ENCODE peak calls at places on chromosomes 6 and 20, in six cellular contexts. F is psoas muscle; A is pancreas; L is epithelial cell of esophagus; W is CD4-positive, alpha-beta T cell; T is nephron progenitor cell. D is an unnamed sample.

GRCh38 chr6:133549252-133549925 is 308.2 kb downstream of the EYA4 start:
- DNase-seq in F (no peak), A (no peak), L (no peak), W (no peak), T (peak; percentile 30), D (no peak)

GRCh38 chr20:20711413-20711812 is 1.0 kb downstream of the RALGAPA2 start:
- DNase-seq in F (no peak), A (no peak), L (peak; percentile 17), W (peak; percentile 9), T (no peak), D (no peak)

GRCh38 chr20:36094497-36094896 is 60.0 kb upstream of the EPB41L1 start:
- DNase-seq in F (no peak), A (no peak), L (no peak), W (no peak), T (no peak), D (no peak)

GRCh38 chr6:100968934-100969333 is 87.8 kb upstream of the ASCC3 start:
- DNase-seq in F (no peak), A (no peak), L (no peak), W (no peak), T (no peak), D (no peak)

GRCh38 chr6:101208152-101208551 is 185.4 kb upstream of the GRIK2 start:
- DNase-seq in F (no peak), A (no peak), L (no peak), W (no peak), T (no peak), D (no peak)

GRCh38 chr20:53631909-53632662 is 38.4 kb upstream of the ZNF217 start:
- DNase-seq in F (no peak), A (no peak), L (no peak), W (no peak), T (no peak), D (no peak)

GRCh38 chr6:164827537-164827936 is 481.9 kb downstream of the C6orf118 start:
- DNase-seq in F (no peak), A (no peak), L (no peak), W (no peak), T (no peak), D (no peak)

GRCh38 chr20:64169089-64169560 is 4.9 kb downstream of the MYT1 start:
- DNase-seq in F (no peak), A (no peak), L (no peak), W (no peak), T (no peak), D (no peak)

GRCh38 chr6:15510536-15511247 is 152.1 kb downstream of the DTNBP1 start:
- DNase-seq in F (peak; percentile 60), A (no peak), L (no peak), W (no peak), T (no peak), D (no peak)

GRCh38 chr6:139763468-139764214 is 389.2 kb upstream of the CITED2 start:
- DNase-seq in F (no peak), A (no peak), L (no peak), W (no peak), T (no peak), D (no peak)

GRCh38 chr6:11069760-11070159 is 23.9 kb upstream of the SMIM13 start:
- DNase-seq in F (no peak), A (no peak), L (peak; percentile 65), W (no peak), T (no peak), D (no peak)

GRCh38 chr20:57087102-57087501 is 179.3 kb downstream of the BMP7 start:
- DNase-seq in F (no peak), A (no peak), L (peak; percentile 2), W (no peak), T (no peak), D (no peak)

GRCh38 chr6:5098501-5099270 is 13.5 kb downstream of the PPP1R3G start:
- DNase-seq in F (no peak), A (no peak), L (no peak), W (no peak), T (no peak), D (no peak)

GRCh38 chr6:104943781-104944180 is 13.1 kb upstream of the LIN28B start:
- DNase-seq in F (no peak), A (no peak), L (peak; percentile 53), W (no peak), T (peak; percentile 65), D (no peak)

GRCh38 chr6:20137837-20138236 is 74.4 kb downstream of the MBOAT1 start:
- DNase-seq in F (no peak), A (no peak), L (no peak), W (no peak), T (no peak), D (no peak)

DNA sequence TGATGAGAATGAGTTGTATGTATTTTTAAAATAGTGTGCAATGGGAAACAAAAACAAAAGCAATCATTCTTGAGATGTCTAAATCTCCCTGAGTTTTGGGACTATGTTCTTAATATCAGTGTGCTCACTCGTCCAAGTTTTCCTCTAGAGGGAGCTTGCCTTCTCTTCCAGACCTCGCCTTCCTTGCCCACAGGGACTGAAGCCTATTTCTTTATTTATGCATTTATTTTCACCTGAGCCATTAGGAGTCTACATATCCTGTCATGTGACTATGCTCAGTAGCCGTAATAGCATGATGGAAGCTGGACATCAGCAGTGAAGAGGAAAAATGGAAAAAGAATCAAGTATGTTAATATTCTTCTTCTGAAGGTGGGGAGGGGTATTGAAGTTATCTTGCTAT is 131.2 kb downstream of the SH3BGRL2 start:
- DNase-seq in F (no peak), A (no peak), L (peak; percentile 22), W (no peak), T (no peak), D (no peak)
- TF ChIP-seq CTCF in F (no peak), A (no peak), L (peak; percentile 54), W (no peak), T (peak; percentile 18), D (peak; percentile 18)

DNA sequence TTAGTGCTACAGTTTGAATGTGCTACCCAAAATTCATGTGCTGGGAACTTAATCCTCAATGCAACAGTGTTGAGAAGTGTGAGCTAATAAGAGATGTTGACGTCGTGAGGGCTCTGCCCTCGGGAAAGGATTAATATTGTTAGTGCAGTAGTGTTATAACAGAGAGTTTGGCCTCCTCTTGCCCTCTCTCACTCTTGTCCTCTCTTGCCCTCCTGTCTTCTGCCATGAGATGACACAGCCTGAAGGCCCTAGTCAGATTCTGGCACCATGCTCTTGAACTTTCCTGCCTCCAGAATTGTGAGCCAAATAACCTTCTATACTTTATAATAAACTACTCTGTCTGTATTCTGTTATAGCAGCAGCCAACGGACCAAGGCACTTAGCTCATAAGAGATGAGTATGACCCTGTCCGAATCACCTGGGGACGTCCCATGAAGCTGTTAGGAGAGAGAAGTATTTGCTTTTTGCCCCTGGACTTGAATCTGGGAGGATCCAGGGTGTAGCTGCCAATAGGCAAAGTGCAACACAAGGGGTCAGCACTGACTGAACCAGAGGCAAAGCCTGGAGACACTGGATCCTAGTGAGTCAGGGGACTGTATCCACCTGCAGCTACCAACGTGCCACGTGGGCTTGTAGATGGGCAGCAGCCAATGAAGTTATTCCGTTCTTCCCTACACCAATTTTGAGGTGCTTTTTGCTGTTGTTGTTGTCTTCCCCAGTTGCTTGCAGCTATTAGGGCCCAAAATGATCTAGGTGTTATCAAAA is 233.7 kb downstream of the THBS2 start:
- DNase-seq in F (no peak), A (no peak), L (no peak), W (no peak), T (no peak), D (no peak)
- TF ChIP-seq CTCF in F (no peak), A (no peak), L (no peak), W (no peak), T (no peak), D (no peak)

DNA sequence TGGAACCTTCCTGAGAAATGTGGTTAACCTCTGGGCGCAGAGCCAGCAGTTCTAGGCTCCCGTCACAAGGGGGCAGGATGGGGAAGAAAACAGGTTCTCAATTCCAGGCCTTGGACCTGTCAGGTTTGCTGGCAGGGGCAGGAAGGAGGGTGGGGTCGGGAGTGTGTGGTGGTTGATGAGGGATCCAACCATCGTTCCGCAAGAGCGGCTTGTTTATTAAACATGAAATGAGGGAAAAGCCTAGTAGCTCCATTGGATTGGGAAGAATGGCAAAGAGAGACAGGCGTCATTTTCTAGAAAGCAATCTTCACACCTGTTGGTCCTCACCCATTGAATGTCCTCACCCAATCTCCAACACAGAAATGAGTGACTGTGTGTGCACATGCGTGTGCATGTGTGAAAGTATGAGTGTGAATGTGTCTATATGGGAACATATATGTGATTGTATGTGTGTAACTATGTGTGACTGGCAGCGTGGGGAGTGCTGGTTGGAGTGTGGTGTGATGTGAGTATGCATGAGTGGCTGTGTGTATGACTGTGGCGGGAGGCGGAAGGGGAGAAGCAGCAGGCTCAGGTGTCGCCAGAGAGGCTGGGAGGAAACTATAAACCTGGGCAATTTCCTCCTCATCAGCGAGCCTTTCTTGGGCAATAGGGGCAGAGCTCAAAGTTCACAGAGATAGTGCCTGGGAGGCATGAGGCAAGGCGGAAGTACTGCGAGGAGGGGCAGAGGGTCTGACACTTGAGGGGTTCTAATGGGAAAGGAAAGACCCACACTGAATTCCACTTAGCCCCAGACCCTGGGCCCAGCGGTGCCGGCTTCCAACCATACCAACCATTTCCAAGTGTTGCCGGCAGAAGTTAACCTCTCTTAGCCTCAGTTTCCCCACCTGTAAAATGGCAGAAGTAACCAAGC is 29.6 kb downstream of the SRSF3 start:
- DNase-seq in F (peak; percentile 85), A (peak; percentile 92), L (peak; percentile 83), W (peak; percentile 71), T (peak; percentile 87), D (peak; percentile 78)
- TF ChIP-seq CTCF in F (peak; percentile 80), A (peak; percentile 79), L (peak; percentile 96), W (peak; percentile 83), T (peak; percentile 85), D (peak; percentile 84)

GRCh38 chr20:44057698-44058675 is 129.0 kb downstream of the JPH2 start:
- DNase-seq in F (no peak), A (no peak), L (no peak), W (no peak), T (no peak), D (no peak)

GRCh38 chr20:44054118-44054517 is 132.9 kb downstream of the JPH2 start:
- DNase-seq in F (no peak), A (no peak), L (no peak), W (no peak), T (no peak), D (no peak)

GRCh38 chr20:44053046-44053445 is 133.9 kb downstream of the JPH2 start:
- DNase-seq in F (no peak), A (no peak), L (no peak), W (no peak), T (no peak), D (no peak)

GRCh38 chr20:44054849-44055248 is 132.1 kb downstream of the JPH2 start:
- DNase-seq in F (no peak), A (no peak), L (no peak), W (no peak), T (no peak), D (no peak)

GRCh38 chr20:44056010-44056698 is 130.8 kb downstream of the JPH2 start:
- DNase-seq in F (no peak), A (no peak), L (peak; percentile 34), W (peak; percentile 62), T (peak; percentile 46), D (no peak)
- TF ChIP-seq CTCF in F (peak; percentile 52), A (no peak), L (peak; percentile 37), W (peak; percentile 71), T (peak; percentile 58), D (peak; percentile 28)

GRCh38 chr6:84825461-84825860 is 61.1 kb upstream of the TBX18 start:
- DNase-seq in F (no peak), A (no peak), L (peak; percentile 91), W (no peak), T (no peak), D (no peak)
- TF ChIP-seq CTCF in F (no peak), A (no peak), L (no peak), W (no peak), T (no peak), D (no peak)